ENCODE peak calls at places on chromosomes 12 and 14, in four cellular contexts. One of them, this sample, is unnamed.

GRCh38 chr12:94941440-94941862 is 62.0 kb downstream of the NDUFA12 start:
- DNase-seq in HEK293T: no peak
- DNase-seq in WTC11: no peak
- DNase-seq in colonic mucosa: peak
- DNase-seq in this sample: peak

GRCh38 chr12:6771509-6772330 is 600 bp upstream of the LAG3 start:
- DNase-seq in HEK293T: no peak
- DNase-seq in WTC11: no peak
- DNase-seq in colonic mucosa: no peak
- DNase-seq in this sample: no peak

GRCh38 chr14:103099081-103099732 is 4.7 kb downstream of the EXOC3L4 start:
- DNase-seq in HEK293T: no peak
- DNase-seq in WTC11: peak
- DNase-seq in colonic mucosa: no peak
- DNase-seq in this sample: no peak

GRCh38 chr12:117101953-117102833 is 3.0 kb upstream of the TESC start:
- DNase-seq in HEK293T: no peak
- DNase-seq in WTC11: no peak
- DNase-seq in colonic mucosa: no peak
- DNase-seq in this sample: no peak

GRCh38 chr14:83706555-83706954 is 1823.4 kb upstream of the FLRT2 start:
- DNase-seq in HEK293T: no peak
- DNase-seq in WTC11: peak
- DNase-seq in colonic mucosa: no peak
- DNase-seq in this sample: no peak

GRCh38 chr14:74213907-74214803 is 25.1 kb upstream of the VSX2 start:
- DNase-seq in HEK293T: no peak
- DNase-seq in WTC11: no peak
- DNase-seq in colonic mucosa: no peak
- DNase-seq in this sample: no peak

GRCh38 chr14:105138551-105139111 is 29.9 kb downstream of the JAG2 start:
- DNase-seq in HEK293T: no peak
- DNase-seq in WTC11: no peak
- DNase-seq in colonic mucosa: no peak
- DNase-seq in this sample: no peak

GRCh38 chr12:104181313-104181712 is 34.3 kb upstream of the TXNRD1 start:
- DNase-seq in HEK293T: no peak
- DNase-seq in WTC11: no peak
- DNase-seq in colonic mucosa: no peak
- DNase-seq in this sample: no peak

GRCh38 chr14:91354221-91354916 is 63.3 kb downstream of the CCDC88C start:
- DNase-seq in HEK293T: no peak
- DNase-seq in WTC11: no peak
- DNase-seq in colonic mucosa: no peak
- DNase-seq in this sample: no peak

GRCh38 chr12:82019533-82019932 is 260.4 kb upstream of the PPFIA2 start:
- DNase-seq in HEK293T: no peak
- DNase-seq in WTC11: no peak
- DNase-seq in colonic mucosa: no peak
- DNase-seq in this sample: no peak

GRCh38 chr14:94401083-94401482 is 12.7 kb upstream of the SERPINA1 start:
- DNase-seq in HEK293T: no peak
- DNase-seq in WTC11: no peak
- DNase-seq in colonic mucosa: no peak
- DNase-seq in this sample: no peak

GRCh38 chr12:113469224-113469652 is 2.4 kb downstream of the LHX5 start:
- DNase-seq in HEK293T: no peak
- DNase-seq in WTC11: no peak
- DNase-seq in colonic mucosa: no peak
- DNase-seq in this sample: no peak

GRCh38 chr14:54722791-54723432 is 156.0 kb downstream of the SAMD4A start:
- DNase-seq in HEK293T: peak
- DNase-seq in WTC11: no peak
- DNase-seq in colonic mucosa: no peak
- DNase-seq in this sample: peak

This sample was measured in BE2C.